ENCODE peak calls at places on chromosome X, in nine cellular contexts. B is substantia nigra; R is prostate gland; N is mammary epithelial cell; C is AG10803; F is neural crest cell; G is stimulated activated CD4-positive, alpha-beta T cell treated with anti-CD3 and anti-CD28 coated beads, Interleukin-2, amount 100 ng/mL, for 48 hours; O is anterior cingulate cortex; T is cerebellar cortex. W is an unnamed sample.

GRCh38 chrX:37905436-37906147 is 58.2 kb upstream of the DYNLT3 start:
- DNase-seq in B (no peak), R (no peak), N (no peak), C (peak), F (peak), G (peak), O (no peak), T (no peak), W (peak)

GRCh38 chrX:39843318-39843717 is 254.4 kb downstream of the BCOR start:
- DNase-seq in B (no peak), R (no peak), N (no peak), C (no peak), F (no peak), G (no peak), O (no peak), T (no peak), W (no peak)

GRCh38 chrX:15848576-15848975 is 6.0 kb downstream of the AP1S2 start:
- DNase-seq in B (no peak), R (no peak), N (no peak), C (peak), F (no peak), G (no peak), O (no peak), T (no peak), W (no peak)

GRCh38 chrX:48663241-48663640 is 20.4 kb upstream of the WAS start:
- DNase-seq in B (no peak), R (no peak), N (no peak), C (no peak), F (no peak), G (no peak), O (no peak), T (no peak), W (no peak)

GRCh38 chrX:123884809-123885408 is 25.1 kb downstream of the XIAP start:
- DNase-seq in B (no peak), R (peak), N (peak), C (peak), F (peak), G (peak), O (no peak), T (peak), W (no peak)

GRCh38 chrX:9855536-9856320 is 69.5 kb downstream of the SHROOM2 start:
- DNase-seq in B (no peak), R (no peak), N (no peak), C (no peak), F (no peak), G (no peak), O (no peak), T (no peak), W (no peak)

GRCh38 chrX:150361070-150361776 is 1.9 kb upstream of the MAMLD1 start:
- DNase-seq in B (no peak), R (no peak), N (peak), C (no peak), F (no peak), G (no peak), O (no peak), T (no peak), W (no peak)

GRCh38 chrX:39226307-39226706 is 425.0 kb downstream of the MID1IP1 start:
- DNase-seq in B (no peak), R (no peak), N (no peak), C (no peak), F (no peak), G (no peak), O (no peak), T (no peak), W (no peak)

GRCh38 chrX:72712094-72712755 is 1.9 kb downstream of the PHKA1 start:
- DNase-seq in B (no peak), R (no peak), N (no peak), C (no peak), F (no peak), G (no peak), O (no peak), T (peak), W (no peak)

GRCh38 chrX:121254336-121254735 is 206.9 kb downstream of the GLUD2 start:
- DNase-seq in B (no peak), R (no peak), N (no peak), C (no peak), F (no peak), G (no peak), O (no peak), T (no peak), W (peak)

GRCh38 chrX:153333271-153333670 is 682 bp upstream of the ZNF275 start:
- DNase-seq in B (no peak), R (no peak), N (peak), C (peak), F (no peak), G (no peak), O (no peak), T (no peak), W (no peak)

W was measured in iPS DF 6.9.